ENCODE peak calls at places on chromosome 19, in eight cellular contexts. A, C, G, U, B, Z, X and S are unnamed samples.

GRCh38 chr19:39237200-39238184 is 7.3 kb downstream of the IFNL3 start:
- DNase-seq in C (no peak), Z (no peak), U (no peak), X (no peak), G (no peak), B (peak; percentile 52), A (no peak), S (peak; percentile 5)

GRCh38 chr19:29393915-29394460 is 131.8 kb upstream of the VSTM2B start:
- DNase-seq in U (no peak), A (no peak), Z (no peak), B (peak; percentile 1), C (no peak), G (no peak), X (no peak), S (no peak)

GRCh38 chr19:55188620-55189019 is 8.5 kb upstream of the SYT5 start:
- DNase-seq in G (no peak), A (no peak), Z (no peak), C (no peak), X (no peak), B (no peak), U (no peak), S (no peak)

GRCh38 chr19:7742991-7743390 is 4.3 kb downstream of the CD209 start:
- DNase-seq in C (peak; percentile 71), X (no peak), G (no peak), U (no peak), A (no peak), B (no peak), Z (no peak), S (no peak)

GRCh38 chr19:19098084-19098702 is 34.4 kb downstream of the SLC25A42 start:
- DNase-seq in G (no peak), C (no peak), U (no peak), Z (no peak), X (no peak), A (no peak), B (peak; percentile 26), S (no peak)

GRCh38 chr19:53942001-53942786 is 20.5 kb upstream of the CACNG8 start:
- DNase-seq in C (no peak), X (peak; percentile 93), A (no peak), Z (no peak), G (no peak), U (peak; percentile 10), B (peak; percentile 19), S (no peak)

GRCh38 chr19:40103600-40103999 is 12.9 kb upstream of the ZNF780A start:
- DNase-seq in B (no peak), C (no peak), U (no peak), A (no peak), Z (no peak), X (no peak), G (no peak), S (no peak)

GRCh38 chr19:12840091-12841079 is 2.1 kb downstream of the MAST1 start:
- DNase-seq in C (peak; percentile 83), B (peak; percentile 93), X (peak; percentile 98), U (peak; percentile 56), G (no peak), A (no peak), Z (no peak), S (peak; percentile 34)